ENCODE peak calls at places on chromosomes 5 and 9, in nine cellular contexts. F is CD8-positive, alpha-beta memory T cell; Y is activated naive CD8-positive, alpha-beta T cell treated with anti-CD3 and anti-CD28 coated beads, Interleukin-2, amount 50 U/mL, for 24 hours; E is H1; W is T-helper 2 cell; B is T-helper 17 cell; X is coronary artery; O is NCI-H1417; Z is HFFc6. M is an unnamed sample.

GRCh38 chr9:138052635-138053320 is 175.2 kb downstream of the CACNA1B start:
- DNase-seq in E (no peak), F (no peak), X (no peak), B (no peak), Y (no peak), W (no peak), Z (no peak), O (no peak), M (peak)

GRCh38 chr5:122774861-122775712 is at the start of gene SNX2:
- DNase-seq in Y (peak), F (peak), O (peak), X (peak), B (peak), Z (peak), E (peak), W (peak), M (peak)

GRCh38 chr9:76987594-76988200 is 31.8 kb upstream of the FOXB2 start:
- DNase-seq in Z (peak), B (no peak), F (no peak), X (no peak), O (peak), Y (peak), E (peak), W (no peak), M (no peak)

GRCh38 chr9:4985376-4986266 is 549 bp downstream of the JAK2 start:
- DNase-seq in Y (peak), X (no peak), F (no peak), W (peak), O (peak), Z (peak), E (no peak), B (peak), M (peak)

GRCh38 chr9:108673386-108673785 is 182.4 kb downstream of the ACTL7B start:
- DNase-seq in W (no peak), O (no peak), X (peak), B (no peak), Z (no peak), E (no peak), Y (no peak), F (no peak), M (no peak)

GRCh38 chr9:15211160-15211993 is 95.6 kb downstream of the TTC39B start:
- DNase-seq in X (peak), F (peak), Z (peak), E (peak), B (peak), Y (peak), W (peak), O (peak), M (peak)

GRCh38 chr9:115098226-115098965 is 19.6 kb downstream of the TNC start:
- DNase-seq in B (no peak), F (no peak), Z (no peak), Y (no peak), O (no peak), E (no peak), W (no peak), X (no peak), M (no peak)

GRCh38 chr9:107060026-107060425 is 197.1 kb downstream of the ZNF462 start:
- DNase-seq in Z (no peak), F (no peak), B (no peak), E (no peak), W (no peak), Y (no peak), X (no peak), O (no peak), M (no peak)

GRCh38 chr5:112412370-112412769 is 6.7 kb downstream of the EPB41L4A start:
- DNase-seq in Y (no peak), E (no peak), W (no peak), F (no peak), Z (no peak), X (no peak), O (no peak), B (no peak), M (no peak)

GRCh38 chr9:126293522-126293889 is 33.1 kb upstream of the MVB12B start:
- DNase-seq in O (no peak), X (no peak), Y (peak), B (no peak), E (no peak), F (no peak), W (no peak), Z (no peak), M (no peak)

GRCh38 chr9:100474082-100474949 is 1.4 kb downstream of the TMEFF1 start:
- DNase-seq in X (no peak), Z (no peak), F (no peak), E (no peak), B (no peak), Y (peak), O (peak), W (no peak), M (no peak)

GRCh38 chr9:136336156-136336860 is 9.0 kb downstream of the GPSM1 start:
- DNase-seq in X (no peak), F (no peak), B (no peak), Y (no peak), O (no peak), E (no peak), Z (no peak), W (no peak), M (no peak)

GRCh38 chr5:87300176-87300575 is 32.5 kb downstream of the RASA1 start:
- DNase-seq in O (no peak), B (no peak), E (no peak), Z (no peak), X (no peak), Y (no peak), W (no peak), F (no peak), M (no peak)

GRCh38 chr9:76417394-76417793 is 23.2 kb upstream of the RFK start:
- DNase-seq in O (no peak), B (no peak), E (no peak), Z (no peak), X (no peak), Y (no peak), F (no peak), W (no peak), M (no peak)

GRCh38 chr9:134375430-134376385 is 49.5 kb downstream of the RXRA start:
- DNase-seq in E (no peak), Z (no peak), X (no peak), O (peak), F (no peak), Y (no peak), B (no peak), W (no peak), M (no peak)

GRCh38 chr9:35776018-35776417 is 15.4 kb upstream of the NPR2 start:
- DNase-seq in B (no peak), F (no peak), E (no peak), O (peak), X (no peak), Z (no peak), Y (no peak), W (no peak), M (no peak)

GRCh38 chr9:37942616-37943328 is 38.8 kb upstream of the SLC25A51 start:
- DNase-seq in E (no peak), Y (no peak), X (no peak), F (no peak), O (no peak), Z (no peak), B (no peak), W (no peak), M (no peak)

GRCh38 chr5:57094753-57095683 is 78.8 kb upstream of the GPBP1 start:
- DNase-seq in Z (peak), Y (no peak), B (no peak), O (peak), F (no peak), W (no peak), X (no peak), E (peak), M (no peak)

GRCh38 chr5:55324815-55325418 is 17.1 kb downstream of the MTREX start:
- DNase-seq in O (peak), X (no peak), Y (no peak), E (no peak), F (peak), W (no peak), Z (peak), B (no peak), M (no peak)

GRCh38 chr9:37066139-37066725 is 32.2 kb upstream of the PAX5 start:
- DNase-seq in Z (no peak), F (no peak), B (no peak), E (no peak), Y (no peak), O (no peak), X (no peak), W (no peak), M (no peak)

GRCh38 chr5:14413331-14413750 is 168.3 kb upstream of the OTULINL start:
- DNase-seq in E (no peak), Y (peak), W (no peak), B (peak), F (peak), Z (no peak), O (no peak), X (no peak), M (no peak)

GRCh38 chr9:70924905-70925547 is 196.4 kb downstream of the TRPM3 start:
- DNase-seq in F (no peak), W (no peak), B (no peak), Y (no peak), X (no peak), O (peak), Z (peak), E (no peak), M (no peak)

GRCh38 chr5:109035470-109035869 is 287.8 kb downstream of the FER start:
- DNase-seq in O (no peak), Z (peak), X (no peak), E (no peak), Y (no peak), F (no peak), W (no peak), B (no peak), M (no peak)

GRCh38 chr9:129726322-129727160 is 26.3 kb downstream of the PTGES start:
- DNase-seq in Y (peak), X (no peak), E (peak), F (peak), W (peak), O (peak), B (peak), Z (peak), M (peak)

GRCh38 chr5:96257904-96258303 is 175.1 kb downstream of the PCSK1 start:
- DNase-seq in W (no peak), Y (no peak), X (no peak), B (no peak), E (no peak), Z (peak), F (no peak), O (no peak), M (no peak)

M was measured in natural killer cell.